ENCODE peak calls at places on chromosomes 2 and 18, in five cellular contexts. One of them, this sample, is unnamed.

GRCh38 chr2:157785200-157785599 is 90.9 kb downstream of the ACVR1 start:
- DNase-seq in hypothalamus: no peak
- DNase-seq in A673: peak
- DNase-seq in activated CD4-positive, alpha-beta T cell treated with anti-CD3 and anti-CD28 coated beads, Interleukin-2, amount 50 U/mL, for 48 hours: no peak
- DNase-seq in iris pigment epithelial cell: peak
- DNase-seq in this sample: peak

GRCh38 chr18:32714571-32715148 is 58.2 kb downstream of the KLHL14 start:
- DNase-seq in hypothalamus: peak
- DNase-seq in A673: peak
- DNase-seq in activated CD4-positive, alpha-beta T cell treated with anti-CD3 and anti-CD28 coated beads, Interleukin-2, amount 50 U/mL, for 48 hours: peak
- DNase-seq in iris pigment epithelial cell: peak
- DNase-seq in this sample: peak

GRCh38 chr18:58756148-58756547 is 84.9 kb downstream of the MALT1 start:
- DNase-seq in hypothalamus: no peak
- DNase-seq in A673: no peak
- DNase-seq in activated CD4-positive, alpha-beta T cell treated with anti-CD3 and anti-CD28 coated beads, Interleukin-2, amount 50 U/mL, for 48 hours: no peak
- DNase-seq in iris pigment epithelial cell: no peak
- DNase-seq in this sample: no peak

GRCh38 chr2:173631123-173631450 is 276.4 kb downstream of the CDCA7 start:
- DNase-seq in hypothalamus: no peak
- DNase-seq in A673: no peak
- DNase-seq in activated CD4-positive, alpha-beta T cell treated with anti-CD3 and anti-CD28 coated beads, Interleukin-2, amount 50 U/mL, for 48 hours: no peak
- DNase-seq in iris pigment epithelial cell: peak
- DNase-seq in this sample: no peak

GRCh38 chr2:47784349-47784851 is 1.5 kb downstream of the MSH6 start:
- DNase-seq in hypothalamus: no peak
- DNase-seq in A673: no peak
- DNase-seq in activated CD4-positive, alpha-beta T cell treated with anti-CD3 and anti-CD28 coated beads, Interleukin-2, amount 50 U/mL, for 48 hours: no peak
- DNase-seq in iris pigment epithelial cell: peak
- DNase-seq in this sample: peak

GRCh38 chr18:44837491-44838185 is 156.9 kb downstream of the SETBP1 start:
- DNase-seq in hypothalamus: no peak
- DNase-seq in A673: no peak
- DNase-seq in activated CD4-positive, alpha-beta T cell treated with anti-CD3 and anti-CD28 coated beads, Interleukin-2, amount 50 U/mL, for 48 hours: no peak
- DNase-seq in iris pigment epithelial cell: no peak
- DNase-seq in this sample: no peak

GRCh38 chr2:68909793-68910674 is 38.8 kb upstream of the BMP10 start:
- DNase-seq in hypothalamus: no peak
- DNase-seq in A673: peak
- DNase-seq in activated CD4-positive, alpha-beta T cell treated with anti-CD3 and anti-CD28 coated beads, Interleukin-2, amount 50 U/mL, for 48 hours: peak
- DNase-seq in iris pigment epithelial cell: peak
- DNase-seq in this sample: peak

GRCh38 chr2:147703171-147703570 is 141.7 kb upstream of the ACVR2A start:
- DNase-seq in hypothalamus: no peak
- DNase-seq in A673: no peak
- DNase-seq in activated CD4-positive, alpha-beta T cell treated with anti-CD3 and anti-CD28 coated beads, Interleukin-2, amount 50 U/mL, for 48 hours: no peak
- DNase-seq in iris pigment epithelial cell: no peak
- DNase-seq in this sample: no peak

GRCh38 chr18:61154866-61155265 is 178.4 kb upstream of the CDH20 start:
- DNase-seq in hypothalamus: no peak
- DNase-seq in A673: no peak
- DNase-seq in activated CD4-positive, alpha-beta T cell treated with anti-CD3 and anti-CD28 coated beads, Interleukin-2, amount 50 U/mL, for 48 hours: no peak
- DNase-seq in iris pigment epithelial cell: no peak
- DNase-seq in this sample: no peak

GRCh38 chr2:239316562-239317465 is 84.0 kb downstream of the HDAC4 start:
- DNase-seq in hypothalamus: no peak
- DNase-seq in A673: no peak
- DNase-seq in activated CD4-positive, alpha-beta T cell treated with anti-CD3 and anti-CD28 coated beads, Interleukin-2, amount 50 U/mL, for 48 hours: no peak
- DNase-seq in iris pigment epithelial cell: no peak
- DNase-seq in this sample: peak

GRCh38 chr2:3197308-3197707 is 180.3 kb downstream of the EIPR1 start:
- DNase-seq in hypothalamus: no peak
- DNase-seq in A673: no peak
- DNase-seq in activated CD4-positive, alpha-beta T cell treated with anti-CD3 and anti-CD28 coated beads, Interleukin-2, amount 50 U/mL, for 48 hours: no peak
- DNase-seq in iris pigment epithelial cell: no peak
- DNase-seq in this sample: no peak

GRCh38 chr2:224421065-224421464 is 19.2 kb upstream of the FAM124B start:
- DNase-seq in hypothalamus: no peak
- DNase-seq in A673: no peak
- DNase-seq in activated CD4-positive, alpha-beta T cell treated with anti-CD3 and anti-CD28 coated beads, Interleukin-2, amount 50 U/mL, for 48 hours: no peak
- DNase-seq in iris pigment epithelial cell: no peak
- DNase-seq in this sample: no peak

GRCh38 chr2:197378494-197378972 is 56.3 kb downstream of the SF3B1 start:
- DNase-seq in hypothalamus: peak
- DNase-seq in A673: peak
- DNase-seq in activated CD4-positive, alpha-beta T cell treated with anti-CD3 and anti-CD28 coated beads, Interleukin-2, amount 50 U/mL, for 48 hours: peak
- DNase-seq in iris pigment epithelial cell: peak
- DNase-seq in this sample: peak

GRCh38 chr2:11079131-11079824 is 76.0 kb upstream of the SLC66A3 start:
- DNase-seq in hypothalamus: no peak
- DNase-seq in A673: no peak
- DNase-seq in activated CD4-positive, alpha-beta T cell treated with anti-CD3 and anti-CD28 coated beads, Interleukin-2, amount 50 U/mL, for 48 hours: no peak
- DNase-seq in iris pigment epithelial cell: no peak
- DNase-seq in this sample: no peak

GRCh38 chr2:72859831-72860262 is 27.4 kb upstream of the SPR start:
- DNase-seq in hypothalamus: peak
- DNase-seq in A673: peak
- DNase-seq in activated CD4-positive, alpha-beta T cell treated with anti-CD3 and anti-CD28 coated beads, Interleukin-2, amount 50 U/mL, for 48 hours: peak
- DNase-seq in iris pigment epithelial cell: peak
- DNase-seq in this sample: peak

GRCh38 chr2:209334188-209335017 is 89.4 kb upstream of the MAP2 start:
- DNase-seq in hypothalamus: no peak
- DNase-seq in A673: peak
- DNase-seq in activated CD4-positive, alpha-beta T cell treated with anti-CD3 and anti-CD28 coated beads, Interleukin-2, amount 50 U/mL, for 48 hours: peak
- DNase-seq in iris pigment epithelial cell: peak
- DNase-seq in this sample: peak

GRCh38 chr18:46888965-46889364 is 28.3 kb downstream of the PIAS2 start:
- DNase-seq in hypothalamus: no peak
- DNase-seq in A673: no peak
- DNase-seq in activated CD4-positive, alpha-beta T cell treated with anti-CD3 and anti-CD28 coated beads, Interleukin-2, amount 50 U/mL, for 48 hours: no peak
- DNase-seq in iris pigment epithelial cell: no peak
- DNase-seq in this sample: no peak

GRCh38 chr2:27752551-27753237 is 18.8 kb upstream of the MRPL33 start:
- DNase-seq in hypothalamus: no peak
- DNase-seq in A673: no peak
- DNase-seq in activated CD4-positive, alpha-beta T cell treated with anti-CD3 and anti-CD28 coated beads, Interleukin-2, amount 50 U/mL, for 48 hours: no peak
- DNase-seq in iris pigment epithelial cell: no peak
- DNase-seq in this sample: no peak

GRCh38 chr18:56637897-56638231 is 528 bp downstream of the TXNL1 start:
- DNase-seq in hypothalamus: peak
- DNase-seq in A673: peak
- DNase-seq in activated CD4-positive, alpha-beta T cell treated with anti-CD3 and anti-CD28 coated beads, Interleukin-2, amount 50 U/mL, for 48 hours: no peak
- DNase-seq in iris pigment epithelial cell: peak
- DNase-seq in this sample: peak

GRCh38 chr18:24535831-24536230 is 75.4 kb downstream of the HRH4 start:
- DNase-seq in hypothalamus: no peak
- DNase-seq in A673: no peak
- DNase-seq in activated CD4-positive, alpha-beta T cell treated with anti-CD3 and anti-CD28 coated beads, Interleukin-2, amount 50 U/mL, for 48 hours: no peak
- DNase-seq in iris pigment epithelial cell: no peak
- DNase-seq in this sample: no peak

GRCh38 chr2:45205985-45206384 is 196.7 kb upstream of the SIX2 start:
- DNase-seq in hypothalamus: no peak
- DNase-seq in A673: no peak
- DNase-seq in activated CD4-positive, alpha-beta T cell treated with anti-CD3 and anti-CD28 coated beads, Interleukin-2, amount 50 U/mL, for 48 hours: no peak
- DNase-seq in iris pigment epithelial cell: peak
- DNase-seq in this sample: no peak

GRCh38 chr18:2572144-2572682 is 856 bp downstream of the NDC80 start:
- DNase-seq in hypothalamus: no peak
- DNase-seq in A673: peak
- DNase-seq in activated CD4-positive, alpha-beta T cell treated with anti-CD3 and anti-CD28 coated beads, Interleukin-2, amount 50 U/mL, for 48 hours: no peak
- DNase-seq in iris pigment epithelial cell: no peak
- DNase-seq in this sample: no peak

GRCh38 chr2:119644186-119644585 is 34.8 kb upstream of the TMEM177 start:
- DNase-seq in hypothalamus: no peak
- DNase-seq in A673: no peak
- DNase-seq in activated CD4-positive, alpha-beta T cell treated with anti-CD3 and anti-CD28 coated beads, Interleukin-2, amount 50 U/mL, for 48 hours: no peak
- DNase-seq in iris pigment epithelial cell: peak
- DNase-seq in this sample: peak

GRCh38 chr2:158557752-158558151 is 101.0 kb downstream of the PKP4 start:
- DNase-seq in hypothalamus: no peak
- DNase-seq in A673: no peak
- DNase-seq in activated CD4-positive, alpha-beta T cell treated with anti-CD3 and anti-CD28 coated beads, Interleukin-2, amount 50 U/mL, for 48 hours: no peak
- DNase-seq in iris pigment epithelial cell: no peak
- DNase-seq in this sample: no peak

GRCh38 chr2:121036226-121036692 is 248.7 kb downstream of the TFCP2L1 start:
- DNase-seq in hypothalamus: no peak
- DNase-seq in A673: no peak
- DNase-seq in activated CD4-positive, alpha-beta T cell treated with anti-CD3 and anti-CD28 coated beads, Interleukin-2, amount 50 U/mL, for 48 hours: no peak
- DNase-seq in iris pigment epithelial cell: no peak
- DNase-seq in this sample: no peak

GRCh38 chr2:38037757-38038615 is 38.0 kb downstream of the CYP1B1 start:
- DNase-seq in hypothalamus: no peak
- DNase-seq in A673: peak
- DNase-seq in activated CD4-positive, alpha-beta T cell treated with anti-CD3 and anti-CD28 coated beads, Interleukin-2, amount 50 U/mL, for 48 hours: peak
- DNase-seq in iris pigment epithelial cell: peak
- DNase-seq in this sample: peak

GRCh38 chr2:182503886-182504285 is 77.0 kb upstream of the PDE1A start:
- DNase-seq in hypothalamus: no peak
- DNase-seq in A673: no peak
- DNase-seq in activated CD4-positive, alpha-beta T cell treated with anti-CD3 and anti-CD28 coated beads, Interleukin-2, amount 50 U/mL, for 48 hours: no peak
- DNase-seq in iris pigment epithelial cell: peak
- DNase-seq in this sample: peak

GRCh38 chr2:236380051-236380612 is 115.9 kb upstream of the ASB18 start:
- DNase-seq in hypothalamus: no peak
- DNase-seq in A673: no peak
- DNase-seq in activated CD4-positive, alpha-beta T cell treated with anti-CD3 and anti-CD28 coated beads, Interleukin-2, amount 50 U/mL, for 48 hours: no peak
- DNase-seq in iris pigment epithelial cell: no peak
- DNase-seq in this sample: no peak

GRCh38 chr2:223055140-223055539 is 3.1 kb downstream of the KCNE4 start:
- DNase-seq in hypothalamus: no peak
- DNase-seq in A673: peak
- DNase-seq in activated CD4-positive, alpha-beta T cell treated with anti-CD3 and anti-CD28 coated beads, Interleukin-2, amount 50 U/mL, for 48 hours: no peak
- DNase-seq in iris pigment epithelial cell: peak
- DNase-seq in this sample: peak

GRCh38 chr18:23933407-23933806 is 81.1 kb upstream of the TTC39C start:
- DNase-seq in hypothalamus: no peak
- DNase-seq in A673: no peak
- DNase-seq in activated CD4-positive, alpha-beta T cell treated with anti-CD3 and anti-CD28 coated beads, Interleukin-2, amount 50 U/mL, for 48 hours: no peak
- DNase-seq in iris pigment epithelial cell: peak
- DNase-seq in this sample: no peak

GRCh38 chr18:55967019-55967418 is 379.0 kb upstream of the TCF4 start:
- DNase-seq in hypothalamus: no peak
- DNase-seq in A673: no peak
- DNase-seq in activated CD4-positive, alpha-beta T cell treated with anti-CD3 and anti-CD28 coated beads, Interleukin-2, amount 50 U/mL, for 48 hours: no peak
- DNase-seq in iris pigment epithelial cell: no peak
- DNase-seq in this sample: no peak

GRCh38 chr2:134819334-134819733 is 19.1 kb upstream of the ACMSD start:
- DNase-seq in hypothalamus: no peak
- DNase-seq in A673: peak
- DNase-seq in activated CD4-positive, alpha-beta T cell treated with anti-CD3 and anti-CD28 coated beads, Interleukin-2, amount 50 U/mL, for 48 hours: no peak
- DNase-seq in iris pigment epithelial cell: peak
- DNase-seq in this sample: peak

GRCh38 chr2:7057865-7058400 is 140.7 kb downstream of the RNF144A start:
- DNase-seq in hypothalamus: no peak
- DNase-seq in A673: no peak
- DNase-seq in activated CD4-positive, alpha-beta T cell treated with anti-CD3 and anti-CD28 coated beads, Interleukin-2, amount 50 U/mL, for 48 hours: no peak
- DNase-seq in iris pigment epithelial cell: peak
- DNase-seq in this sample: no peak

GRCh38 chr2:136874258-136874657 is 108.9 kb downstream of the THSD7B start:
- DNase-seq in hypothalamus: no peak
- DNase-seq in A673: peak
- DNase-seq in activated CD4-positive, alpha-beta T cell treated with anti-CD3 and anti-CD28 coated beads, Interleukin-2, amount 50 U/mL, for 48 hours: no peak
- DNase-seq in iris pigment epithelial cell: no peak
- DNase-seq in this sample: peak

GRCh38 chr18:22348521-22349316 is 69.0 kb downstream of the CTAGE1 start:
- DNase-seq in hypothalamus: no peak
- DNase-seq in A673: peak
- DNase-seq in activated CD4-positive, alpha-beta T cell treated with anti-CD3 and anti-CD28 coated beads, Interleukin-2, amount 50 U/mL, for 48 hours: no peak
- DNase-seq in iris pigment epithelial cell: peak
- DNase-seq in this sample: peak

This sample was measured in astrocyte of the hippocampus.